ENCODE peak calls at places on chromosomes 12 and 14, in six cellular contexts. I is endothelial cell of umbilical vein, Z is HepG2, F is K562, N is A549, Y is GM12878. G is an unnamed sample.

GRCh38 chr12:127657036-127657435 is 609.9 kb upstream of the TMEM132C start:
- DNase-seq in I (no peak), Z (no peak), F (no peak), N (no peak), Y (no peak), G (no peak)

GRCh38 chr12:58871557-58871956 is 48.7 kb downstream of the LRIG3 start:
- DNase-seq in I (no peak), Z (no peak), F (no peak), N (no peak), Y (no peak), G (no peak)

GRCh38 chr12:26047401-26048226 is 77.2 kb downstream of the BHLHE41 start:
- DNase-seq in I (no peak), Z (no peak), F (no peak), N (no peak), Y (no peak), G (no peak)

GRCh38 chr12:54262403-54262925 is 17.5 kb downstream of the CBX5 start:
- DNase-seq in I (peak; percentile 54), Z (no peak), F (no peak), N (no peak), Y (no peak), G (peak; percentile 58)

GRCh38 chr12:49098035-49098451 is 3.4 kb upstream of the DHH start:
- DNase-seq in I (peak; percentile 58), Z (peak; percentile 28), F (peak; percentile 68), N (peak; percentile 74), Y (no peak), G (peak; percentile 78)

GRCh38 chr14:100683578-100683977 is 43.1 kb upstream of the DLK1 start:
- DNase-seq in I (no peak), Z (no peak), F (no peak), N (no peak), Y (no peak), G (peak; percentile 66)

GRCh38 chr14:66813636-66814035 is 305.7 kb downstream of the GPHN start:
- DNase-seq in I (no peak), Z (no peak), F (no peak), N (no peak), Y (no peak), G (no peak)

GRCh38 chr12:54981796-54982195 is 2.8 kb downstream of the TESPA1 start:
- DNase-seq in I (no peak), Z (no peak), F (no peak), N (no peak), Y (no peak), G (no peak)

GRCh38 chr12:67666605-67667004 is 18.1 kb downstream of the DYRK2 start:
- DNase-seq in I (no peak), Z (no peak), F (no peak), N (no peak), Y (no peak), G (peak; percentile 22)

DNA sequence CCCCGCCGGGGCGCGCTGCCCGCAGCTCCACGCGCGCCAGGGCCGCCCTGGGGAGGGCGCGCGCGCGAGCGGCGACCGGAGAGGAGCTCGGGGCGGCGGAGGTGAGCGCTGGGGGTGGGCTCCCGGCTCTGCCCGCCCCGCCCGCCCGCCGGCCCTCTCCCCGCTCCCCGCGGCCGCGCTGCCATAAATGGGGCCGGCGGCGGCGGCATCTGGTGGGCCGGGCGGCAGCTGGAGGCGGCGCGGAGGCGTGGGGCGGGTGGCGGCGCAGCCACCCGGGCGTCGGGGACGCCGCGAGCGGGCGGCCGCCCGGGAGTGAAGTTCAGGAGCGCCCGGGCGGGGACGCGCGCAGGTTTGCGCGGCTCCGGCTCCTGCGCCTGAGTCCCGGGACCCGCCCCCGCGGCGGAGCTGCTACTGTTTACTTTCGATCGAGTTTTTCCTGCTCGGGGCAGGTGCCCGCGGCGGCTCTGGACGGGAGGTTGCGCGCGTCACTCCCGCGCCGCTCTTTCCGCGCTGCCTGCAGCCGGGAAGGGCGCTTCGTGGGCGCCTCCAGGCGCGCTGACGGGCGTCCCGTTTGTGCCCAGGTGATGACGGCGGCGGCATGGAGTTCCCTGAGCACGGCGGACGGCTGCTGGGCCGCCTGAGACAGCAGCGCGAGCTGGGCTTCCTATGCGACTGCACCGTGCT is at the start of gene ZBTB42:
- DNase-seq in I (peak; percentile 42), Z (peak; percentile 54), F (no peak), N (no peak), Y (no peak), G (peak; percentile 66)
- TF ChIP-seq POLR2A in I (no peak), Z (no peak), F (no peak), N (no peak), Y (no peak), G (peak; percentile 30)

GRCh38 chr14:24146622-24146977 is 190 bp upstream of the PSME2 start:
- DNase-seq in I (peak; percentile 99), Z (peak; percentile 100), F (peak; percentile 88), N (peak; percentile 98), Y (peak; percentile 93), G (peak; percentile 99)
- TF ChIP-seq MYC in I (no peak), Z (peak; percentile 29), F (no peak), N (no peak), Y (no peak), G (no peak)

GRCh38 chr12:64400041-64400440 is 4.2 kb upstream of the XPOT start:
- DNase-seq in I (no peak), Z (no peak), F (no peak), N (no peak), Y (no peak), G (peak; percentile 12)

GRCh38 chr12:64407342-64408223 is 3.4 kb downstream of the XPOT start:
- DNase-seq in I (no peak), Z (no peak), F (no peak), N (no peak), Y (no peak), G (peak; percentile 32)

GRCh38 chr12:64402181-64402580 is 2.0 kb upstream of the XPOT start:
- DNase-seq in I (no peak), Z (no peak), F (no peak), N (no peak), Y (no peak), G (no peak)

GRCh38 chr12:64403708-64404469 is at the start of gene XPOT:
- DNase-seq in I (peak; percentile 97), Z (peak; percentile 92), F (peak; percentile 91), N (peak; percentile 97), Y (peak; percentile 84), G (peak; percentile 99)

GRCh38 chr12:64404470-64405446 is 566 bp downstream of the XPOT start:
- DNase-seq in I (peak; percentile 73), Z (peak; percentile 71), F (peak; percentile 74), N (peak; percentile 66), Y (no peak), G (peak; percentile 96)
- TF ChIP-seq POLR2A in I (no peak), Z (peak; percentile 84), F (peak; percentile 87), N (peak; percentile 55), Y (peak; percentile 83), G (no peak)

GRCh38 chr12:123845881-123846280 is 83.8 kb downstream of the DNAH10 start:
- DNase-seq in I (no peak), Z (no peak), F (no peak), N (no peak), Y (no peak), G (no peak)
- TF ChIP-seq MYC in I (no peak), Z (no peak), F (no peak), N (no peak), Y (no peak), G (no peak)

DNA sequence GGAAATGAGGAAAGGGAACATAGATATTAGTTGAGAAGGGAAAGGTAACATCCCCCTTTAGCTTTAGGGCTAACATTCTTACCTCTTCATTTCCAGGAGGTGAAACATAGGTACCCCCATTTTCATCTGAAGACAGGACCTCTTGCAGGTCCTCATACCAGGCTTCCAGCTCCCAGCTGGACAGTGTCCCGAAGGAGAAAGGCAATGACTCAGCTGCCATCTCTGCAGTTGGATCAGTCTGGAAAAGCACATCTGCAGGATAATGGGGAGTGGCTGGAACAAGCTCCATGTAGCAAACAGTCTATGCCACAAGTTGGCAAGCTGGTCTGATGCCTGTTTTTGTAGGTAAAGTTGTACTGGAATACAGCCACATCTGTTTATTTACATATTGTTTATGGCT is 3.1 kb downstream of the DDIT3 start:
- DNase-seq in I (peak; percentile 34), Z (no peak), F (no peak), N (no peak), Y (no peak), G (no peak)
- TF ChIP-seq POLR2A in I (no peak), Z (no peak), F (peak; percentile 12), N (no peak), Y (no peak), G (no peak)

GRCh38 chr12:81815611-81816010 is 56.5 kb upstream of the PPFIA2 start:
- DNase-seq in I (no peak), Z (no peak), F (no peak), N (no peak), Y (no peak), G (no peak)

GRCh38 chr12:81819991-81820633 is 61.0 kb upstream of the PPFIA2 start:
- DNase-seq in I (no peak), Z (no peak), F (no peak), N (no peak), Y (no peak), G (no peak)
- TF ChIP-seq MYC in I (no peak), Z (no peak), F (no peak), N (no peak), Y (no peak), G (no peak)

GRCh38 chr12:32106517-32107366 is at the start of gene BICD1:
- DNase-seq in I (peak; percentile 92), Z (peak; percentile 68), F (peak; percentile 90), N (peak; percentile 75), Y (peak; percentile 32), G (peak; percentile 92)
- TF ChIP-seq POLR2A in I (peak; percentile 76), Z (peak; percentile 67), F (peak; percentile 81), N (peak; percentile 91), Y (peak; percentile 94), G (no peak)

GRCh38 chr14:80167793-80168448 is 43.4 kb downstream of the DIO2 start:
- DNase-seq in I (no peak), Z (no peak), F (no peak), N (no peak), Y (no peak), G (no peak)

GRCh38 chr14:80164991-80165390 is 46.3 kb downstream of the DIO2 start:
- DNase-seq in I (no peak), Z (no peak), F (no peak), N (no peak), Y (no peak), G (no peak)
- TF ChIP-seq MYC in I (no peak), Z (no peak), F (no peak), N (no peak), Y (no peak), G (no peak)

DNA sequence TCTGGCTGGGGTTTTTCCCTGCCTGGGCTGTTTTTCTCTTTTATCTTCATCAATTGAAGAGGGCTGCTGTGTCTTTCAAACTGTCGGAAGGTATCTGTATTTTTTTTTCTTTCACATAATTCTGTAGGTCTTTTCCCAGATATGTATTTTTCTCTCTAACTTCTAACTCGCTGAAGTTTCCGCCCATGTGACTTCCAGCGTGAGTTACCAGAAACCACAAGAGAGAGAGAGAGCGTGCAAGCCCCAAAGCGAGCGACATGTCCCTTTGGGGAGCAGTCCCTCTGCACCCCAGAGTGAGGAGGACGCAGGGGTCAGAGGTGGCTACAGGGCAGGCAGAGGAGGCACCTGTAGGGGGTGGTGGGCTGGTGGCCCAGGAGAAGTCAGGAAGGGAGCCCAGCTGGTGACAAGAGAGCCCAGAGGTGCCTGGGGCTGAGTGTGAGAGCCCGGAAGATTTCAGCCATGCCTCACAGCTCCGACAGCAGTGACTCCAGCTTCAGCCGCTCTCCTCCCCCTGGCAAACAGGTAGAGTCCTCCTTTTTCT is at the start of gene BATF:
- DNase-seq in I (no peak), Z (no peak), F (no peak), N (no peak), Y (no peak), G (peak; percentile 74)
- TF ChIP-seq POLR2A in I (no peak), Z (no peak), F (no peak), N (no peak), Y (peak; percentile 98), G (peak; percentile 43)

GRCh38 chr12:39610626-39611025 is 9.0 kb downstream of the ABCD2 start:
- DNase-seq in I (no peak), Z (no peak), F (no peak), N (no peak), Y (no peak), G (no peak)
- TF ChIP-seq MYC in I (no peak), Z (no peak), F (no peak), N (no peak), Y (no peak), G (no peak)

G was measured in NB4.